ENCODE peak calls at places on chromosomes 4 and X, in nine cellular contexts. D is NCI-H1417; Q is amniotic stem cell; W is T-cell; N is ascending aorta; P is globus pallidus; J is CD4-positive, alpha-beta T cell; O is stimulated activated CD4-positive, alpha-beta T cell treated with anti-CD3 and anti-CD28 coated beads, TNF-alpha, amount 100 ng/mL, for 48 hours; E is foreskin fibroblast. Y is an unnamed sample.
A peak's percentile ranks its signal among the peaks of the same experiment; 100 is the strongest.

GRCh38 chr4:41656572-41657301 is 91.8 kb downstream of the PHOX2B start:
- DNase-seq in D (no peak), Q (no peak), W (no peak), N (peak; percentile 70), P (peak; percentile 55), J (no peak), O (no peak), E (no peak), Y (no peak)

GRCh38 chr4:55183926-55184599 is 58.7 kb upstream of the KDR start:
- DNase-seq in D (no peak), Q (peak; percentile 27), W (no peak), N (no peak), P (no peak), J (no peak), O (no peak), E (peak; percentile 96), Y (peak; percentile 69)

GRCh38 chr4:112318239-112319142 is 21.3 kb downstream of the ALPK1 start:
- DNase-seq in D (no peak), Q (no peak), W (no peak), N (no peak), P (no peak), J (no peak), O (no peak), E (no peak), Y (no peak)

GRCh38 chr4:169270156-169270809 is 473 bp downstream of the SH3RF1 start:
- DNase-seq in D (peak; percentile 87), Q (no peak), W (no peak), N (peak; percentile 82), P (peak; percentile 65), J (no peak), O (no peak), E (peak; percentile 63), Y (peak; percentile 26)

GRCh38 chrX:56764153-56764974 is 35.3 kb downstream of the NBDY start:
- DNase-seq in D (no peak), Q (no peak), W (peak; percentile 77), N (peak; percentile 85), P (peak; percentile 91), J (peak; percentile 87), O (peak; percentile 24), E (peak; percentile 78), Y (no peak)

GRCh38 chr4:118288097-118288496 is 64.7 kb downstream of the PRSS12 start:
- DNase-seq in D (no peak), Q (no peak), W (no peak), N (no peak), P (no peak), J (no peak), O (no peak), E (peak; percentile 76), Y (no peak)

GRCh38 chr4:10998826-10999225 is 314.3 kb upstream of the CLNK start:
- DNase-seq in D (no peak), Q (no peak), W (no peak), N (no peak), P (no peak), J (no peak), O (no peak), E (peak; percentile 31), Y (no peak)

GRCh38 chr4:151990201-151990600 is 229.4 kb upstream of the GATB start:
- DNase-seq in D (no peak), Q (no peak), W (no peak), N (peak; percentile 50), P (no peak), J (no peak), O (no peak), E (peak; percentile 48), Y (peak; percentile 72)

GRCh38 chrX:23228454-23228853 is 106.2 kb upstream of the PTCHD1 start:
- DNase-seq in D (no peak), Q (no peak), W (no peak), N (no peak), P (no peak), J (no peak), O (no peak), E (no peak), Y (no peak)

GRCh38 chr4:157558016-157558415 is 337.5 kb downstream of the GRIA2 start:
- DNase-seq in D (no peak), Q (no peak), W (no peak), N (no peak), P (no peak), J (no peak), O (no peak), E (no peak), Y (no peak)

GRCh38 chr4:38730493-38730829 is 52.3 kb downstream of the TLR10 start:
- DNase-seq in D (no peak), Q (no peak), W (no peak), N (no peak), P (no peak), J (no peak), O (no peak), E (no peak), Y (no peak)

GRCh38 chrX:55867708-55868107 is 150.2 kb downstream of the RRAGB start:
- DNase-seq in D (no peak), Q (no peak), W (no peak), N (no peak), P (no peak), J (no peak), O (no peak), E (no peak), Y (no peak)

Y was measured in MG63.